ENCODE peak calls at places on chromosomes 13 and 19, in nine cellular contexts. I is thoracic aorta; N is activated CD4-positive, alpha-beta T cell treated with anti-CD3 and anti-CD28 coated beads for 24 hours; O is PC-3; U is progenitor cell of endocrine pancreas; A is OCI-LY7; Z is left ventricle myocardium inferior; X is HT1080; P is BJ. Y is an unnamed sample.

GRCh38 chr19:48770223-48770622 is 14.9 kb downstream of the FGF21 start:
- DNase-seq in I (no peak), N (no peak), O (no peak), U (no peak), A (no peak), Z (no peak), X (peak; percentile 27), P (no peak), Y (no peak)

GRCh38 chr19:48896191-48896720 is 2.3 kb downstream of the TULP2 start:
- DNase-seq in I (no peak), N (peak; percentile 37), O (no peak), U (no peak), A (peak; percentile 39), Z (peak; percentile 65), X (no peak), P (no peak), Y (peak; percentile 26)

GRCh38 chr13:23440821-23441608 is 7.5 kb upstream of the SACS start:
- DNase-seq in I (no peak), N (no peak), O (peak; percentile 71), U (no peak), A (no peak), Z (peak; percentile 30), X (peak; percentile 67), P (no peak), Y (peak; percentile 7)

GRCh38 chr19:15532779-15533521 is 24.6 kb downstream of the CYP4F22 start:
- DNase-seq in I (no peak), N (no peak), O (peak; percentile 45), U (no peak), A (no peak), Z (no peak), X (no peak), P (no peak), Y (no peak)

GRCh38 chr13:41327994-41328778 is 17.1 kb downstream of the NAA16 start:
- DNase-seq in I (no peak), N (no peak), O (no peak), U (no peak), A (no peak), Z (no peak), X (no peak), P (no peak), Y (no peak)

GRCh38 chr13:45042539-45042938 is 53.2 kb downstream of the GPALPP1 start:
- DNase-seq in I (no peak), N (no peak), O (no peak), U (no peak), A (no peak), Z (no peak), X (no peak), P (no peak), Y (no peak)

GRCh38 chr19:19482785-19483625 is 32.3 kb downstream of the TSSK6 start:
- DNase-seq in I (no peak), N (no peak), O (no peak), U (no peak), A (no peak), Z (no peak), X (no peak), P (no peak), Y (no peak)

GRCh38 chr13:79051472-79051871 is 354.6 kb downstream of the RBM26 start:
- DNase-seq in I (no peak), N (no peak), O (no peak), U (no peak), A (no peak), Z (no peak), X (no peak), P (no peak), Y (no peak)

GRCh38 chr19:1945899-1946298 is 4.9 kb downstream of the CSNK1G2 start:
- DNase-seq in I (no peak), N (no peak), O (peak; percentile 61), U (peak; percentile 34), A (peak; percentile 9), Z (no peak), X (no peak), P (no peak), Y (no peak)

GRCh38 chr19:40242480-40242879 is 16.0 kb upstream of the CCNP start:
- DNase-seq in I (no peak), N (no peak), O (no peak), U (no peak), A (no peak), Z (no peak), X (no peak), P (no peak), Y (no peak)

GRCh38 chr19:46880440-46880839 is 19.6 kb downstream of the ARHGAP35 start:
- DNase-seq in I (no peak), N (no peak), O (no peak), U (no peak), A (no peak), Z (no peak), X (no peak), P (no peak), Y (no peak)

GRCh38 chr19:2330632-2331284 is 2.3 kb downstream of the SPPL2B start:
- DNase-seq in I (no peak), N (no peak), O (no peak), U (no peak), A (no peak), Z (no peak), X (no peak), P (no peak), Y (no peak)

GRCh38 chr13:35879111-35879510 is 252.1 kb downstream of the DCLK1 start:
- DNase-seq in I (no peak), N (no peak), O (no peak), U (no peak), A (no peak), Z (no peak), X (no peak), P (no peak), Y (peak; percentile 30)

GRCh38 chr19:1720237-1720636 is 33.1 kb upstream of the ONECUT3 start:
- DNase-seq in I (no peak), N (no peak), O (no peak), U (no peak), A (no peak), Z (no peak), X (no peak), P (no peak), Y (no peak)

GRCh38 chr19:49442354-49442753 is 1.0 kb upstream of the SLC17A7 start:
- DNase-seq in I (no peak), N (no peak), O (peak; percentile 20), U (no peak), A (no peak), Z (peak; percentile 45), X (no peak), P (no peak), Y (no peak)

GRCh38 chr19:56969726-56970125 is 129.2 kb upstream of the PEG3 start:
- DNase-seq in I (no peak), N (no peak), O (no peak), U (no peak), A (no peak), Z (no peak), X (no peak), P (no peak), Y (no peak)

GRCh38 chr13:31908696-31909386 is 122.7 kb upstream of the FRY start:
- DNase-seq in I (no peak), N (no peak), O (no peak), U (no peak), A (no peak), Z (no peak), X (no peak), P (no peak), Y (no peak)

GRCh38 chr19:29953352-29954247 is 11.6 kb downstream of the URI1 start:
- DNase-seq in I (no peak), N (no peak), O (no peak), U (no peak), A (no peak), Z (no peak), X (no peak), P (no peak), Y (no peak)

GRCh38 chr13:42487221-42487620 is 86.7 kb upstream of the TNFSF11 start:
- DNase-seq in I (no peak), N (no peak), O (peak; percentile 76), U (no peak), A (no peak), Z (no peak), X (no peak), P (no peak), Y (no peak)

Y was measured in occipital lobe.